ENCODE peak calls at places on chromosomes 5 and 9, in four cellular contexts. I is A549; Q is effector memory CD4-positive, alpha-beta T cell; P is uterus. S is an unnamed sample.

GRCh38 chr5:179343902-179344300 is 1.4 kb downstream of the ADAMTS2 start:
- DNase-seq in I (no peak), Q (no peak), P (peak), S (no peak)

GRCh38 chr5:56126487-56127179 is 106.5 kb downstream of the ANKRD55 start:
- DNase-seq in I (peak), Q (no peak), P (no peak), S (no peak)

GRCh38 chr9:132762896-132763295 is 92.6 kb downstream of the GTF3C4 start:
- DNase-seq in I (no peak), Q (no peak), P (no peak), S (no peak)

GRCh38 chr5:32805966-32806626 is 95.0 kb downstream of the NPR3 start:
- DNase-seq in I (peak), Q (no peak), P (no peak), S (no peak)

GRCh38 chr5:96734871-96735325 is 72.7 kb downstream of the CAST start:
- DNase-seq in I (no peak), Q (no peak), P (no peak), S (peak)

GRCh38 chr9:117697046-117697445 is 7.2 kb upstream of the TLR4 start:
- DNase-seq in I (no peak), Q (no peak), P (no peak), S (no peak)

GRCh38 chr5:1034421-1034905 is 25.9 kb downstream of the NKD2 start:
- DNase-seq in I (no peak), Q (no peak), P (no peak), S (no peak)

GRCh38 chr5:78320461-78320860 is 26.0 kb upstream of the AP3B1 start:
- DNase-seq in I (peak), Q (no peak), P (no peak), S (no peak)

GRCh38 chr5:132780577-132780976 is 3.5 kb upstream of the SEPTIN8 start:
- DNase-seq in I (no peak), Q (no peak), P (no peak), S (no peak)

GRCh38 chr5:19853616-19854240 is 134.3 kb downstream of the CDH18 start:
- DNase-seq in I (no peak), Q (no peak), P (no peak), S (no peak)

GRCh38 chr5:124760608-124761390 is 14.4 kb upstream of the ZNF608 start:
- DNase-seq in I (no peak), Q (no peak), P (no peak), S (no peak)

GRCh38 chr5:14296533-14297331 is 153.6 kb downstream of the TRIO start:
- DNase-seq in I (no peak), Q (no peak), P (no peak), S (no peak)

GRCh38 chr5:18314192-18314778 is 680.0 kb downstream of the TAF11L14 start:
- DNase-seq in I (peak), Q (no peak), P (no peak), S (no peak)

GRCh38 chr5:76270214-76270613 is 132.9 kb upstream of the IQGAP2 start:
- DNase-seq in I (no peak), Q (no peak), P (no peak), S (peak)

GRCh38 chr9:76835571-76836283 is 70.2 kb downstream of the PRUNE2 start:
- DNase-seq in I (peak), Q (no peak), P (no peak), S (no peak)

GRCh38 chr5:14323466-14323865 is 180.3 kb downstream of the TRIO start:
- DNase-seq in I (no peak), Q (no peak), P (no peak), S (no peak)

GRCh38 chr5:10214036-10214435 is 35.7 kb downstream of the ATPSCKMT start:
- DNase-seq in I (no peak), Q (no peak), P (no peak), S (no peak)

GRCh38 chr9:23938908-23939307 is 112.9 kb upstream of the ELAVL2 start:
- DNase-seq in I (no peak), Q (no peak), P (no peak), S (no peak)

GRCh38 chr5:83472508-83473343 is 1.2 kb downstream of the VCAN start:
- DNase-seq in I (peak), Q (no peak), P (peak), S (no peak)

GRCh38 chr9:16535555-16535954 is 334.9 kb downstream of the BNC2 start:
- DNase-seq in I (no peak), Q (no peak), P (no peak), S (no peak)

DNA sequence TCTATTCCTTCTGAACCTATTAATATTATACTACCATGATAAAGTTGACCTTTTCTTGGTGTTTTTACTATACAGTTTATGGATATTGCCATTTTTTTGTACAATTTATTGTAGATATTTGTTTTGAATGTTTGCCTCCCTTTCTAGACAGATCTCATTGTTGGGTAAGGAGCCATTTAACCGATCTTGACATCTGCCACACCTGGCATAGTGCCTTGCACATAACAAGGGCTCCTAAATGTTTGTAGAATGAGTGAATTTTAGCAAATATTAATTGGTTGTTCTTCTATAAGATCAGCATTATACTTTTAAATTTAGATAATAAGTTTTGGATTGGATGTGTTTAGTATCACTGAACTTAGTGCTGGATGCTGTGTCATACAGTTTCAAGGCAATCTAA is 175.3 kb downstream of the GDNF start:
- DNase-seq in I (no peak), Q (no peak), P (no peak), S (no peak)
- H3K27ac ChIP-seq in I (no peak), Q (no peak), P (no peak), S (no peak)

GRCh38 chr5:134006119-134006514 is 1.3 kb upstream of the VDAC1 start:
- DNase-seq in I (no peak), Q (no peak), P (no peak), S (no peak)
- H3K27ac ChIP-seq in I (peak), Q (no peak), P (peak), S (no peak)

GRCh38 chr5:177098103-177098771 is 11.5 kb downstream of the FGFR4 start:
- DNase-seq in I (no peak), Q (no peak), P (no peak), S (no peak)
- H3K27ac ChIP-seq in I (no peak), Q (no peak), P (no peak), S (no peak)

GRCh38 chr9:133843751-133844373 is 105.7 kb upstream of the SARDH start:
- DNase-seq in I (no peak), Q (no peak), P (no peak), S (no peak)

GRCh38 chr9:133842174-133842573 is 104.0 kb upstream of the SARDH start:
- DNase-seq in I (no peak), Q (no peak), P (no peak), S (no peak)

GRCh38 chr9:133841167-133841812 is 103.1 kb upstream of the SARDH start:
- DNase-seq in I (no peak), Q (no peak), P (no peak), S (no peak)

GRCh38 chr9:133843250-133843649 is 105.1 kb upstream of the SARDH start:
- DNase-seq in I (no peak), Q (no peak), P (no peak), S (no peak)

DNA sequence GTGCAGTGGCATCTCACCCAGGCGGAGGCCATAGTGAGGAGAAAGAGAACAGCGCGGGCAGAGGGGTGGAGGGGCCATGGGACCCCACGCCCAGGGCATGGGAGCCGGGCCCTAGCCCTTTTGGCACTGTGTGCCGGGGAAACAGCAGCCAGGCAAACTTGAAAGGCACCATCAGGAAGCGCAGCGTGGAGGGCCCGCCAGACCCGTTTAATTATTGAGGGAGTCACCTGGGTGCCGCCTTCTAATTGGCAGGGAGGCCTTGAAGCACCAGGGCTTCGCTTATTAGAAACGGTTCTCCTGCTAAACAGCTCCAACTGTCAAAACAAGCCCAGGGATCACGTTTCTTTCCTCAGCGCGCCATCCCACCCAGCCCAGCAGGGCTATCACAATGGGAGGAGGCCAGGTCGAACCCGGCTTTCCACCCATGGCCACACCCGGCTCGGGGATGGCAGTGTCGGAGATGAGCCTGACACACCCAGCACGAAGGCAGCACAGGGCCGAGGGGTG is 104.6 kb upstream of the SARDH start:
- DNase-seq in I (no peak), Q (no peak), P (no peak), S (no peak)
- H3K27ac ChIP-seq in I (no peak), Q (no peak), P (no peak), S (no peak)

DNA sequence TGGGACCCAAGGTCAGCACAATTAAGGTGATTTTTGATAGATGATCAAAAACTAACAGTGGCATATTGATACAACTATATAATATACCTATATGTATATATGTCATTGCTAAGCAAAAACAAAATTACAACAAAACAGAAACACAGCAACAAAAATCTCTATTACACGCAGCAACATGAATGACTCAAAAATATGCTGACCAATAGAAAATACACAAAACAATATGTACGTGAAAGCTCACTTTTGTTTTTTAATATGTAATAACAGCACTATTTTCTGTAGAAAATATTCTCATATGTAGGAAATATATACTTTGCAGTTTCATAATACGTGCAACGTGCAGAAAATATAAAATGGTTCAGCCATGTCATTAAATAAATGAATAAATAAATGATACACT is 1985.7 kb upstream of the CDH9 start:
- DNase-seq in I (no peak), Q (no peak), P (no peak), S (no peak)
- H3K27ac ChIP-seq in I (no peak), Q (no peak), P (no peak), S (no peak)

GRCh38 chr5:150341989-150342388 is 15.5 kb upstream of the TCOF1 start:
- DNase-seq in I (no peak), Q (no peak), P (no peak), S (no peak)

GRCh38 chr5:150339841-150340240 is 17.7 kb upstream of the TCOF1 start:
- DNase-seq in I (no peak), Q (no peak), P (no peak), S (no peak)

GRCh38 chr5:150342583-150342982 is 14.9 kb upstream of the TCOF1 start:
- DNase-seq in I (no peak), Q (no peak), P (no peak), S (no peak)

GRCh38 chr5:150340614-150341265 is 16.8 kb upstream of the TCOF1 start:
- DNase-seq in I (no peak), Q (no peak), P (no peak), S (no peak)

GRCh38 chr5:150341331-150341730 is 16.2 kb upstream of the TCOF1 start:
- DNase-seq in I (no peak), Q (no peak), P (no peak), S (no peak)
- H3K27ac ChIP-seq in I (no peak), Q (no peak), P (no peak), S (no peak)